ENCODE peak calls at places on chromosomes 7 and 10, in ten cellular contexts. E is ovary; D is cardiac muscle cell; V is uterus; C is CD8-positive, alpha-beta T cell; H is mucosa of descending colon; P is Panc1; R is pancreas; M is HCT116; U is spleen. J is an unnamed sample. For H3K4me1, the result is how much of the 10 kb centered on the place peaks cover.

GRCh38 chr7:146892151-146892550 is 775.5 kb downstream of the CNTNAP2 start:
- DNase-seq in E (no peak), D (peak), V (no peak), C (no peak), H (no peak), P (no peak), R (no peak), M (no peak), U (no peak), J (peak)

GRCh38 chr10:110615057-110615630 is 29.0 kb upstream of the RBM20 start:
- DNase-seq in E (no peak), D (no peak), V (no peak), C (no peak), H (no peak), P (no peak), R (no peak), M (no peak), U (no peak), J (no peak)

GRCh38 chr7:20214787-20215669 is 2.2 kb downstream of the MACC1 start:
- DNase-seq in E (no peak), D (no peak), V (no peak), C (no peak), H (no peak), P (no peak), R (no peak), M (no peak), U (no peak), J (no peak)

GRCh38 chr10:123007558-123008378 is 827 bp downstream of the IKZF5 start:
- DNase-seq in E (no peak), D (peak), V (no peak), C (peak), H (no peak), P (peak), R (peak), M (peak), U (peak), J (peak)

GRCh38 chr10:75101416-75102251 is 9.8 kb upstream of the SAMD8 start:
- DNase-seq in E (no peak), D (no peak), V (no peak), C (no peak), H (no peak), P (no peak), R (no peak), M (no peak), U (no peak), J (no peak)

GRCh38 chr7:8044761-8045430 is 76.3 kb downstream of the GLCCI1 start:
- DNase-seq in E (no peak), D (no peak), V (no peak), C (no peak), H (no peak), P (no peak), R (no peak), M (no peak), U (no peak), J (no peak)

GRCh38 chr10:117432866-117433265 is 57.6 kb upstream of the PDZD8 start:
- DNase-seq in E (no peak), D (no peak), V (no peak), C (no peak), H (no peak), P (no peak), R (no peak), M (no peak), U (no peak), J (no peak)

GRCh38 chr7:123372368-123372767 is 162.0 kb downstream of the IQUB start:
- DNase-seq in E (no peak), D (no peak), V (no peak), C (no peak), H (no peak), P (no peak), R (no peak), M (no peak), U (no peak), J (no peak)

GRCh38 chr10:6543431-6544005 is 36.6 kb downstream of the PRKCQ start:
- DNase-seq in E (no peak), D (no peak), V (no peak), C (peak), H (peak), P (no peak), R (no peak), M (no peak), U (no peak), J (no peak)

GRCh38 chr7:85135931-85136330 is 50.9 kb downstream of the SEMA3D start:
- DNase-seq in E (no peak), D (peak), V (no peak), C (no peak), H (no peak), P (no peak), R (no peak), M (no peak), U (no peak), J (peak)

GRCh38 chr7:134632937-134633540 is 13.6 kb upstream of the BPGM start:
- DNase-seq in E (no peak), D (peak), V (no peak), C (no peak), H (no peak), P (no peak), R (no peak), M (peak), U (no peak), J (peak)

GRCh38 chr7:85025312-85025756 is 161.5 kb downstream of the SEMA3D start:
- DNase-seq in E (peak), D (peak), V (no peak), C (no peak), H (peak), P (no peak), R (peak), M (no peak), U (no peak), J (no peak)

GRCh38 chr7:111639894-111640293 is 77.6 kb upstream of the IMMP2L start:
- DNase-seq in E (no peak), D (peak), V (no peak), C (no peak), H (no peak), P (no peak), R (no peak), M (no peak), U (no peak), J (peak)

GRCh38 chr10:44419790-44420549 is 35.1 kb upstream of the CXCL12 start:
- DNase-seq in E (no peak), D (no peak), V (no peak), C (no peak), H (no peak), P (no peak), R (no peak), M (no peak), U (no peak), J (no peak)

GRCh38 chr10:43093423-43094090 is 16.7 kb downstream of the RET start:
- DNase-seq in E (no peak), D (no peak), V (no peak), C (no peak), H (no peak), P (no peak), R (no peak), M (no peak), U (no peak), J (peak)

GRCh38 chr7:155456772-155457543 is 971 bp upstream of the EN2 start:
- DNase-seq in E (peak), D (peak), V (peak), C (no peak), H (peak), P (no peak), R (peak), M (no peak), U (peak), J (peak)

GRCh38 chr7:27739301-27739913 is 555 bp upstream of the TAX1BP1 start:
- DNase-seq in E (no peak), D (no peak), V (no peak), C (no peak), H (no peak), P (peak), R (no peak), M (no peak), U (peak), J (no peak)

GRCh38 chr10:2081501-2081900 is 344.2 kb upstream of the ADARB2 start:
- DNase-seq in E (no peak), D (no peak), V (no peak), C (no peak), H (no peak), P (no peak), R (no peak), M (no peak), U (no peak), J (no peak)

GRCh38 chr7:6529643-6530042 is 21.6 kb downstream of the GRID2IP start:
- DNase-seq in E (no peak), D (no peak), V (no peak), C (no peak), H (no peak), P (no peak), R (no peak), M (no peak), U (no peak), J (no peak)

GRCh38 chr7:1593091-1593866 is 23.4 kb upstream of the PSMG3 start:
- DNase-seq in E (no peak), D (peak), V (no peak), C (no peak), H (no peak), P (no peak), R (no peak), M (no peak), U (no peak), J (peak)

GRCh38 chr7:43721193-43721806 is 8.0 kb downstream of the COA1 start:
- DNase-seq in E (no peak), D (peak), V (no peak), C (no peak), H (no peak), P (no peak), R (no peak), M (no peak), U (no peak), J (peak)

GRCh38 chr7:143263266-143264195 is at the start of gene GSTK1:
- DNase-seq in E (peak), D (peak), V (peak), C (peak), H (peak), P (no peak), R (peak), M (peak), U (peak), J (peak)

GRCh38 chr7:41544241-41544640 is 158.6 kb downstream of the INHBA start:
- DNase-seq in E (no peak), D (no peak), V (no peak), C (no peak), H (no peak), P (no peak), R (no peak), M (no peak), U (no peak), J (no peak)

GRCh38 chr10:241451-241850 is 106.2 kb downstream of the ZMYND11 start:
- DNase-seq in E (no peak), D (no peak), V (no peak), C (no peak), H (no peak), P (no peak), R (no peak), M (no peak), U (no peak), J (no peak)

GRCh38 chr7:121420976-121421375 is 24.9 kb upstream of the FAM3C start:
- DNase-seq in E (no peak), D (no peak), V (no peak), C (no peak), H (no peak), P (no peak), R (peak), M (no peak), U (no peak), J (no peak)

GRCh38 chr10:80202934-80203834 is 2.2 kb downstream of the ANXA11 start:
- DNase-seq in E (peak), D (peak), V (peak), C (peak), H (peak), P (no peak), R (peak), M (peak), U (peak), J (peak)

GRCh38 chr10:91745086-91745831 is 53.0 kb upstream of the TNKS2 start:
- DNase-seq in E (no peak), D (peak), V (no peak), C (no peak), H (peak), P (peak), R (no peak), M (peak), U (no peak), J (peak)

GRCh38 chr10:133257489-133258065 is 19.1 kb downstream of the ADAM8 start:
- DNase-seq in E (peak), D (peak), V (peak), C (peak), H (peak), P (no peak), R (peak), M (no peak), U (peak), J (peak)

GRCh38 chr10:21989453-21990154 is 13.9 kb downstream of the DNAJC1 start:
- DNase-seq in E (peak), D (peak), V (peak), C (no peak), H (no peak), P (no peak), R (no peak), M (peak), U (no peak), J (peak)

GRCh38 chr10:29806350-29806788 is 171.6 kb upstream of the SVIL start:
- DNase-seq in E (no peak), D (no peak), V (no peak), C (no peak), H (no peak), P (no peak), R (no peak), M (no peak), U (no peak), J (no peak)

GRCh38 chr10:93568105-93568390 is 1.6 kb downstream of the FFAR4 start:
- DNase-seq in E (no peak), D (peak), V (no peak), C (no peak), H (no peak), P (no peak), R (no peak), M (no peak), U (no peak), J (no peak)

GRCh38 chr10:125011171-125011925 is 69.4 kb downstream of the ZRANB1 start:
- DNase-seq in E (peak), D (no peak), V (no peak), C (no peak), H (peak), P (no peak), R (no peak), M (no peak), U (peak), J (no peak)

GRCh38 chr10:77461636-77462296 is 175.8 kb downstream of the KCNMA1 start:
- DNase-seq in E (no peak), D (no peak), V (no peak), C (no peak), H (no peak), P (no peak), R (no peak), M (no peak), U (no peak), J (no peak)

GRCh38 chr10:98087309-98087708 is 47.1 kb upstream of the R3HCC1L start:
- DNase-seq in E (no peak), D (peak), V (no peak), C (no peak), H (no peak), P (no peak), R (no peak), M (no peak), U (no peak), J (no peak)

GRCh38 chr7:1668932-1669485 is 1.1 kb upstream of the ELFN1 start:
- DNase-seq in E (peak), D (peak), V (peak), C (no peak), H (peak), P (no peak), R (peak), M (no peak), U (peak), J (peak)

GRCh38 chr10:132634241-132634946 is 96.8 kb downstream of the INPP5A start:
- DNase-seq in E (no peak), D (no peak), V (no peak), C (no peak), H (peak), P (no peak), R (no peak), M (no peak), U (peak), J (no peak)

GRCh38 chr10:64637939-64638338 is 1116.7 kb downstream of the REEP3 start:
- DNase-seq in E (no peak), D (no peak), V (no peak), C (no peak), H (no peak), P (no peak), R (no peak), M (no peak), U (no peak), J (no peak)

GRCh38 chr10:64630534-64630933 is 1109.3 kb downstream of the REEP3 start:
- DNase-seq in E (no peak), D (no peak), V (no peak), C (no peak), H (no peak), P (no peak), R (no peak), M (no peak), U (no peak), J (no peak)

GRCh38 chr10:64635906-64636305 is 1114.7 kb downstream of the REEP3 start:
- DNase-seq in E (no peak), D (no peak), V (no peak), C (no peak), H (no peak), P (no peak), R (no peak), M (no peak), U (no peak), J (no peak)

GRCh38 chr10:64636461-64636860 is 1115.3 kb downstream of the REEP3 start:
- DNase-seq in E (no peak), D (no peak), V (no peak), C (no peak), H (no peak), P (no peak), R (no peak), M (no peak), U (no peak), J (no peak)
- TF ChIP-seq CTCF in E (no peak), D (no peak), V (no peak), C (no peak), H (no peak), P (no peak), R (no peak), M (no peak), U (no peak), J (no peak)

GRCh38 chr7:131548371-131548770 is 8.1 kb downstream of the PODXL start:
- DNase-seq in E (no peak), D (no peak), V (no peak), C (no peak), H (no peak), P (no peak), R (no peak), M (no peak), U (peak), J (no peak)
- H3K4me3 ChIP-seq in E (no peak), D (no peak), V (no peak), C (no peak), H (no peak), P (no peak), R (no peak), M (no peak), U (no peak), J (no peak)

DNA sequence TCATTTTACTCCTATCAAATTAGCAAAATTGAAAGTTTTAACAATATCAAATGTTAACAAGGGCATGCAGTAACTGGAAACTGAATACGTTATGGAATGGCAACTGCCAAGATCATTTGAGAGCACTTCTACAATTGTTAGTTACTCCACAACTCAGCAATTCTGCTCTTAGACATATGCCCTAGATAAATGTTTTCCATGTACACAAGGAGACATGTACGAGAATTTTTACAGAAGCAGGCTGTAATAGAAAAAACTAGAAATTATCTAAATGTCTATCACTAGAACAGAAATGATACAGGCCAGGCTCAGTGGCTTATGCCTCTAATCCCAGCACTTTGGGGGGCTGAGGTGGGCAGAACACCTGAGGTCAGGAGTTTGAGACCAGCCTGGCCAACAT is 7.0 kb downstream of the PSAP start:
- DNase-seq in E (no peak), D (no peak), V (no peak), C (no peak), H (no peak), P (no peak), R (no peak), M (no peak), U (no peak), J (no peak)
- H3K4me1 ChIP-seq in E (under half), D (under half), V (under half), C (under half), H (under half), P (half or more), R (under half), M (under half), U (under half), J (under half)

GRCh38 chr10:64379898-64380297 is 858.7 kb downstream of the REEP3 start:
- DNase-seq in E (no peak), D (no peak), V (no peak), C (no peak), H (no peak), P (no peak), R (no peak), M (peak), U (no peak), J (no peak)
- TF ChIP-seq CTCF in E (no peak), D (no peak), V (no peak), C (no peak), H (no peak), P (peak), R (no peak), M (peak), U (no peak), J (no peak)

GRCh38 chr7:98771519-98772241 is 98.1 kb downstream of the TMEM130 start:
- DNase-seq in E (peak), D (peak), V (no peak), C (no peak), H (peak), P (no peak), R (peak), M (no peak), U (no peak), J (peak)

GRCh38 chr7:98777051-98777450 is 92.8 kb downstream of the TMEM130 start:
- DNase-seq in E (no peak), D (no peak), V (no peak), C (no peak), H (no peak), P (no peak), R (no peak), M (no peak), U (no peak), J (no peak)

GRCh38 chr7:98774893-98775292 is 94.9 kb downstream of the TMEM130 start:
- DNase-seq in E (no peak), D (no peak), V (no peak), C (no peak), H (no peak), P (no peak), R (no peak), M (no peak), U (no peak), J (no peak)

GRCh38 chr7:98772242-98772603 is 97.6 kb downstream of the TMEM130 start:
- DNase-seq in E (no peak), D (no peak), V (no peak), C (no peak), H (no peak), P (no peak), R (no peak), M (no peak), U (no peak), J (no peak)
- H3K4me3 ChIP-seq in E (no peak), D (no peak), V (no peak), C (no peak), H (no peak), P (no peak), R (no peak), M (no peak), U (no peak), J (no peak)

GRCh38 chr7:12690041-12690878 is 2.8 kb downstream of the ARL4A start:
- DNase-seq in E (no peak), D (no peak), V (no peak), C (no peak), H (no peak), P (no peak), R (no peak), M (no peak), U (no peak), J (no peak)
- H3K4me1 ChIP-seq in E (under half), D (under half), V (under half), C (under half), H (under half), P (under half), R (under half), M (under half), U (under half), J (under half)

J was measured in A673.